ENCODE peak calls at places on chromosome 5, in eight cellular contexts. J is activated gamma-delta T cell treated with anti-CD3 and anti-CD28 coated beads, Interleukin-2, amount 50 U/mL, for 16 hours; I is mesenteric fat pad; D is SK-MEL-5; C is natural killer cell; S is EH; E is NCI-H1092; R is EL. A is an unnamed sample.

GRCh38 chr5:79122963-79123362 is 11.4 kb downstream of the BHMT start:
- DNase-seq in C (no peak), J (no peak), I (no peak), R (no peak), S (no peak), E (no peak), D (no peak), A (no peak)

GRCh38 chr5:155794801-155795200 is 532.2 kb upstream of the SGCD start:
- DNase-seq in R (no peak), I (no peak), D (no peak), C (no peak), E (no peak), J (no peak), S (no peak), A (no peak)

GRCh38 chr5:126535856-126536545 is 59.0 kb downstream of the ALDH7A1 start:
- DNase-seq in C (no peak), E (no peak), J (no peak), S (no peak), D (no peak), I (no peak), R (no peak), A (no peak)

GRCh38 chr5:109689740-109690455 is at the start of gene MAN2A1:
- DNase-seq in J (peak), C (peak), E (no peak), S (peak), R (peak), D (peak), I (peak), A (peak)

GRCh38 chr5:13814293-13814692 is 130.2 kb downstream of the DNAH5 start:
- DNase-seq in S (peak), R (peak), C (no peak), I (no peak), J (no peak), D (no peak), E (no peak), A (peak)

GRCh38 chr5:137487600-137487999 is 11.5 kb downstream of the SPOCK1 start:
- DNase-seq in I (no peak), E (no peak), S (peak), D (no peak), J (no peak), C (no peak), R (peak), A (peak)

GRCh38 chr5:33639478-33639877 is 198.7 kb downstream of the TARS1 start:
- DNase-seq in C (no peak), D (no peak), S (no peak), E (no peak), I (no peak), J (no peak), R (no peak), A (no peak)

GRCh38 chr5:78886650-78887230 is 98.4 kb downstream of the ARSB start:
- DNase-seq in R (no peak), I (no peak), S (no peak), D (peak), C (no peak), J (no peak), E (no peak), A (no peak)

GRCh38 chr5:152514827-152515397 is 109.8 kb upstream of the NMUR2 start:
- DNase-seq in E (peak), S (peak), I (no peak), C (no peak), D (peak), R (peak), J (no peak), A (peak)

GRCh38 chr5:119330367-119331183 is 25.2 kb upstream of the TNFAIP8 start:
- DNase-seq in J (no peak), S (no peak), R (no peak), E (no peak), D (no peak), C (no peak), I (no peak), A (no peak)